ENCODE peak calls at places on chromosomes 7 and 10, in five cellular contexts. T is activated effector memory CD4-positive, alpha-beta T cell treated with Interleukin-2 at 50 U/mL for 16 hours; D is IMR-90; C is activated naive CD8-positive, alpha-beta T cell treated with anti-CD3 and anti-CD28 coated beads, Interleukin-2, amount 50 U/mL, for 24 hours; N is stimulated activated CD4-positive, alpha-beta T cell treated with anti-CD3 and anti-CD28 coated beads, Interleukin-2, amount 100 ng/mL, for 48 hours. H is an unnamed sample.

GRCh38 chr10:125083576-125083920 is 76.8 kb downstream of the CTBP2 start:
- DNase-seq in T (no peak), D (peak), C (no peak), N (no peak), H (no peak)

GRCh38 chr10:115951242-115951641 is 321.8 kb downstream of the GFRA1 start:
- DNase-seq in T (no peak), D (no peak), C (no peak), N (no peak), H (no peak)

GRCh38 chr10:74738052-74738451 is 88.3 kb upstream of the KAT6B start:
- DNase-seq in T (no peak), D (peak), C (no peak), N (no peak), H (no peak)

GRCh38 chr7:27883726-27884125 is 143.8 kb downstream of the TAX1BP1 start:
- DNase-seq in T (no peak), D (peak), C (no peak), N (no peak), H (no peak)

GRCh38 chr10:79104264-79104954 is 35.6 kb downstream of the ZMIZ1 start:
- DNase-seq in T (no peak), D (peak), C (no peak), N (no peak), H (no peak)

GRCh38 chr7:76261935-76262334 is 40.5 kb upstream of the HSPB1 start:
- DNase-seq in T (no peak), D (no peak), C (no peak), N (no peak), H (no peak)

GRCh38 chr7:150962743-150963399 is 15.2 kb downstream of the KCNH2 start:
- DNase-seq in T (peak), D (peak), C (peak), N (peak), H (peak)

GRCh38 chr10:72879245-72879644 is 14.3 kb upstream of the OIT3 start:
- DNase-seq in T (no peak), D (no peak), C (no peak), N (no peak), H (no peak)

GRCh38 chr7:49245062-49245461 is 320.7 kb downstream of the CDC14C start:
- DNase-seq in T (no peak), D (no peak), C (no peak), N (no peak), H (no peak)

GRCh38 chr7:149495785-149496641 is 1.6 kb downstream of the ZNF746 start:
- DNase-seq in T (no peak), D (peak), C (no peak), N (no peak), H (no peak)

GRCh38 chr10:72308320-72308987 is 34.7 kb downstream of the DDIT4 start:
- DNase-seq in T (no peak), D (peak), C (peak), N (no peak), H (no peak)

GRCh38 chr7:22110881-22111280 is 165.2 kb upstream of the CDCA7L start:
- DNase-seq in T (no peak), D (no peak), C (no peak), N (no peak), H (no peak)

GRCh38 chr10:70589762-70590662 is 12.5 kb downstream of the PRF1 start:
- DNase-seq in T (no peak), D (peak), C (no peak), N (no peak), H (no peak)

GRCh38 chr10:122333037-122333436 is 41.5 kb upstream of the PLEKHA1 start:
- DNase-seq in T (no peak), D (no peak), C (peak), N (peak), H (no peak)

GRCh38 chr10:113718974-113719822 is 32.3 kb upstream of the PLEKHS1 start:
- DNase-seq in T (no peak), D (no peak), C (no peak), N (no peak), H (no peak)

GRCh38 chr10:18479502-18479901 is 171.9 kb downstream of the NSUN6 start:
- DNase-seq in T (no peak), D (no peak), C (no peak), N (no peak), H (no peak)

GRCh38 chr10:14040787-14041631 is 289.7 kb downstream of the FRMD4A start:
- DNase-seq in T (no peak), D (no peak), C (no peak), N (no peak), H (no peak)

GRCh38 chr10:58897708-58898107 is 278.7 kb upstream of the PHYHIPL start:
- DNase-seq in T (no peak), D (no peak), C (no peak), N (no peak), H (no peak)

GRCh38 chr10:72800000-72800740 is 93.4 kb upstream of the OIT3 start:
- DNase-seq in T (no peak), D (peak), C (no peak), N (no peak), H (peak)

GRCh38 chr7:15561840-15562239 is at the start of gene AGMO:
- DNase-seq in T (no peak), D (no peak), C (no peak), N (no peak), H (no peak)

GRCh38 chr7:158357898-158358821 is 229.5 kb downstream of the PTPRN2 start:
- DNase-seq in T (no peak), D (no peak), C (no peak), N (no peak), H (no peak)

GRCh38 chr7:101680406-101681145 is 51.5 kb upstream of the MYL10 start:
- DNase-seq in T (no peak), D (no peak), C (no peak), N (no peak), H (no peak)

GRCh38 chr10:117788911-117789310 is 246.4 kb downstream of the EMX2 start:
- DNase-seq in T (no peak), D (no peak), C (no peak), N (no peak), H (no peak)

GRCh38 chr7:37336259-37336658 is 112.4 kb downstream of the ELMO1 start:
- DNase-seq in T (no peak), D (no peak), C (no peak), N (no peak), H (no peak)

GRCh38 chr7:30148951-30149459 is 14.2 kb downstream of the MTURN start:
- DNase-seq in T (no peak), D (no peak), C (peak), N (no peak), H (no peak)

GRCh38 chr10:63005246-63005645 is 127.9 kb upstream of the NRBF2 start:
- DNase-seq in T (no peak), D (no peak), C (no peak), N (no peak), H (no peak)

H was measured in HTR-8/SVneo.